ENCODE peak calls at places on chromosomes 16 and 17, in six cellular contexts. G, X, Q, I, V and Y are unnamed samples.

GRCh38 chr16:88705746-88706287 is 391 bp downstream of the RNF166 start:
- DNase-seq in V (no peak), X (no peak), Q (no peak), I (peak), G (no peak), Y (no peak)

GRCh38 chr17:78597923-78598545 is 20.8 kb upstream of the DNAH17 start:
- DNase-seq in X (no peak), V (peak), I (no peak), Q (no peak), G (no peak), Y (no peak)

GRCh38 chr17:13395346-13395745 is 206.4 kb downstream of the HS3ST3A1 start:
- DNase-seq in V (no peak), G (no peak), X (no peak), Q (peak), I (no peak), Y (no peak)

GRCh38 chr17:65362826-65363225 is 198.6 kb downstream of the AXIN2 start:
- DNase-seq in I (no peak), Q (no peak), X (no peak), G (no peak), V (peak), Y (no peak)

GRCh38 chr16:15644306-15644961 is 1.5 kb upstream of the MARF1 start:
- DNase-seq in G (no peak), Q (no peak), X (no peak), I (no peak), V (peak), Y (no peak)

GRCh38 chr17:35748323-35748960 is 4.6 kb downstream of the GAS2L2 start:
- DNase-seq in V (no peak), X (no peak), Q (no peak), G (no peak), I (no peak), Y (no peak)

GRCh38 chr17:65550075-65550635 is 11.3 kb downstream of the AXIN2 start:
- DNase-seq in Q (no peak), X (no peak), G (no peak), I (no peak), V (no peak), Y (no peak)

GRCh38 chr17:59506907-59507726 is 58.3 kb upstream of the DHX40 start:
- DNase-seq in Q (no peak), X (no peak), G (no peak), V (peak), I (no peak), Y (no peak)

GRCh38 chr16:57091200-57091989 is 988 bp upstream of the CPNE2 start:
- DNase-seq in I (peak), Q (no peak), X (no peak), G (no peak), V (peak), Y (no peak)

GRCh38 chr16:24699151-24699723 is 30.2 kb upstream of the TNRC6A start:
- DNase-seq in I (no peak), V (no peak), X (no peak), G (no peak), Q (no peak), Y (no peak)

GRCh38 chr17:64164592-64165285 is 34.8 kb upstream of the ERN1 start:
- DNase-seq in X (no peak), I (no peak), G (no peak), Q (no peak), V (no peak), Y (no peak)

GRCh38 chr17:40963838-40964237 is 2.9 kb downstream of the KRT39 start:
- DNase-seq in I (peak), G (no peak), X (no peak), Q (no peak), V (no peak), Y (peak)

GRCh38 chr17:75679706-75680201 is 12.6 kb downstream of the SAP30BP start:
- DNase-seq in Q (no peak), X (no peak), I (no peak), G (no peak), V (no peak), Y (no peak)

GRCh38 chr16:55809851-55810250 is 23.0 kb downstream of the CES1 start:
- DNase-seq in G (no peak), Q (no peak), V (no peak), X (no peak), I (no peak), Y (no peak)

GRCh38 chr17:43881176-43881575 is 26.2 kb downstream of the MPP2 start:
- DNase-seq in G (no peak), I (no peak), Q (no peak), V (no peak), X (no peak), Y (no peak)

GRCh38 chr17:17216236-17216635 is 10.1 kb upstream of the PLD6 start:
- DNase-seq in G (no peak), X (no peak), Q (no peak), V (no peak), I (no peak), Y (no peak)

GRCh38 chr16:72013888-72014538 is 5.5 kb downstream of the DHODH start:
- DNase-seq in Q (no peak), X (no peak), G (no peak), I (no peak), V (no peak), Y (no peak)

GRCh38 chr16:11296706-11297491 is 15.8 kb upstream of the PRM1 start:
- DNase-seq in X (no peak), Q (no peak), I (no peak), V (no peak), G (no peak), Y (no peak)

GRCh38 chr17:6643460-6644125 is 2.7 kb downstream of the TXNDC17 start:
- DNase-seq in X (no peak), Q (no peak), V (no peak), I (no peak), G (no peak), Y (no peak)

GRCh38 chr17:75494326-75494877 is 20.9 kb downstream of the CASKIN2 start:
- DNase-seq in Q (no peak), I (no peak), X (no peak), V (no peak), G (no peak), Y (no peak)

GRCh38 chr16:28011223-28011622 is 52.3 kb downstream of the GSG1L start:
- DNase-seq in I (no peak), Q (no peak), V (no peak), G (no peak), X (no peak), Y (no peak)

GRCh38 chr17:47816947-47817346 is 4.6 kb downstream of the OSBPL7 start:
- DNase-seq in Q (no peak), G (no peak), X (no peak), I (no peak), V (no peak), Y (no peak)

GRCh38 chr17:68384941-68385340 is 72.4 kb downstream of the WIPI1 start:
- DNase-seq in G (no peak), V (no peak), Q (no peak), I (no peak), X (no peak), Y (no peak)

GRCh38 chr17:1559047-1559742 is 3.4 kb downstream of the PITPNA start:
- DNase-seq in V (no peak), G (no peak), Q (no peak), I (no peak), X (no peak), Y (no peak)

GRCh38 chr16:3152273-3153076 is 17.6 kb downstream of the ZNF213 start:
- DNase-seq in Q (peak), G (no peak), X (peak), V (peak), I (peak), Y (no peak)

GRCh38 chr17:32881054-32881453 is 4.1 kb upstream of the MYO1D start:
- DNase-seq in I (no peak), G (no peak), V (no peak), X (no peak), Q (no peak), Y (peak)

GRCh38 chr16:57134982-57135381 is 42.6 kb downstream of the CPNE2 start:
- DNase-seq in X (no peak), G (no peak), I (no peak), V (no peak), Q (no peak), Y (no peak)

GRCh38 chr17:59804910-59805381 is 87.8 kb downstream of the TUBD1 start:
- DNase-seq in X (no peak), Q (no peak), V (no peak), G (no peak), I (no peak), Y (no peak)

GRCh38 chr17:43393944-43394482 is 4.8 kb upstream of the ARL4D start:
- DNase-seq in V (peak), X (peak), I (peak), Q (peak), G (peak), Y (peak)

GRCh38 chr17:72456026-72456569 is 335.3 kb downstream of the SOX9 start:
- DNase-seq in G (no peak), V (peak), X (no peak), Q (no peak), I (no peak), Y (no peak)

GRCh38 chr17:20266806-20267458 is 200.4 kb downstream of the LGALS9B start:
- DNase-seq in V (peak), Q (peak), G (no peak), I (peak), X (no peak), Y (no peak)

GRCh38 chr16:54817432-54817831 is 113.2 kb upstream of the IRX5 start:
- DNase-seq in X (no peak), G (no peak), V (peak), I (peak), Q (no peak), Y (no peak)

GRCh38 chr16:52474679-52475078 is 72.3 kb downstream of the TOX3 start:
- DNase-seq in I (no peak), X (no peak), V (no peak), G (no peak), Q (no peak), Y (no peak)

GRCh38 chr17:81412490-81413093 is 17.3 kb downstream of the BAHCC1 start:
- DNase-seq in V (no peak), X (peak), Q (no peak), G (peak), I (no peak), Y (peak)

GRCh38 chr16:88466175-88466862 is 13.2 kb downstream of the ZFPM1 start:
- DNase-seq in Q (no peak), G (no peak), X (no peak), V (no peak), I (no peak), Y (peak)

GRCh38 chr17:1958134-1958881 is 66.8 kb downstream of the RTN4RL1 start:
- DNase-seq in V (no peak), G (no peak), Q (peak), X (no peak), I (no peak), Y (no peak)